ENCODE peak calls at places on chromosome 15, in ten cellular contexts. V, K, G, U, A, R, L, S, T and C are unnamed samples.

GRCh38 chr15:64460737-64461576 is 579 bp downstream of the ZNF609 start:
- DNase-seq in U (no peak), L (peak; percentile 83), S (no peak), R (peak; percentile 65), V (peak; percentile 71), T (peak; percentile 35), A (peak; percentile 47), K (peak; percentile 38), G (peak; percentile 63), C (peak; percentile 61)

GRCh38 chr15:40949756-40950207 is 3.5 kb upstream of the CHAC1 start:
- DNase-seq in L (no peak), K (peak; percentile 75), U (no peak), R (no peak), V (no peak), S (no peak), A (no peak), G (no peak), T (no peak), C (no peak)

GRCh38 chr15:81292516-81293001 is 31.4 kb downstream of the STARD5 start:
- DNase-seq in A (no peak), K (no peak), V (peak; percentile 58), U (no peak), T (peak; percentile 70), L (no peak), G (no peak), R (no peak), S (peak; percentile 69), C (peak; percentile 92)

GRCh38 chr15:83153288-83153687 is 45.8 kb downstream of the TM6SF1 start:
- DNase-seq in U (no peak), A (no peak), V (no peak), G (no peak), S (no peak), T (no peak), R (no peak), L (no peak), K (no peak), C (no peak)

GRCh38 chr15:85854345-85855097 is 59.8 kb upstream of the KLHL25 start:
- DNase-seq in L (peak; percentile 64), V (peak; percentile 56), R (peak; percentile 14), S (no peak), A (peak; percentile 68), G (peak; percentile 56), U (peak; percentile 49), K (peak; percentile 52), T (peak; percentile 24), C (peak; percentile 55)

GRCh38 chr15:31586841-31587240 is 260.2 kb downstream of the KLF13 start:
- DNase-seq in T (no peak), K (no peak), S (no peak), U (no peak), G (no peak), V (no peak), A (no peak), R (no peak), L (peak; percentile 64), C (no peak)

GRCh38 chr15:100714034-100714748 is 111.8 kb downstream of the ASB7 start:
- DNase-seq in K (peak; percentile 10), A (no peak), G (no peak), R (no peak), V (peak; percentile 29), S (no peak), T (no peak), L (no peak), U (no peak), C (no peak)

GRCh38 chr15:55907797-55908196 is 85.6 kb downstream of the NEDD4 start:
- DNase-seq in U (no peak), L (peak; percentile 99), S (no peak), R (no peak), V (no peak), T (no peak), K (no peak), A (no peak), G (peak; percentile 77), C (no peak)

GRCh38 chr15:39188930-39189329 is 391.9 kb upstream of the THBS1 start:
- DNase-seq in R (no peak), A (no peak), S (no peak), T (no peak), K (no peak), L (peak; percentile 93), U (no peak), G (peak; percentile 34), V (no peak), C (no peak)

GRCh38 chr15:40754574-40754882 is 526 bp downstream of the RMDN3 start:
- DNase-seq in R (no peak), A (peak; percentile 28), T (no peak), S (no peak), L (peak; percentile 21), G (no peak), K (peak; percentile 43), V (peak; percentile 77), U (no peak), C (no peak)

GRCh38 chr15:40932146-40932545 is 3.0 kb downstream of the DLL4 start:
- DNase-seq in T (no peak), K (no peak), L (no peak), U (no peak), A (no peak), V (no peak), G (no peak), S (no peak), R (no peak), C (no peak)

GRCh38 chr15:94070341-94071275 is 160.8 kb upstream of the MCTP2 start:
- DNase-seq in K (peak; percentile 12), A (no peak), L (peak; percentile 16), G (no peak), T (no peak), S (no peak), V (peak; percentile 64), U (peak; percentile 14), R (no peak), C (no peak)

GRCh38 chr15:40298216-40298935 is 9.4 kb downstream of the PLCB2 start:
- DNase-seq in K (no peak), G (no peak), L (no peak), R (no peak), S (no peak), T (no peak), V (no peak), U (no peak), A (no peak), C (no peak)